ENCODE peak calls at places on chromosome 7, in nine cellular contexts. W, E, L, P, K, C, J, F and T are unnamed samples.
A peak's percentile ranks its signal among the peaks of the same experiment; 100 is the strongest.

GRCh38 chr7:139566075-139566474 is 42.6 kb downstream of the CLEC2L start:
- DNase-seq in K (no peak), L (no peak), F (no peak), P (no peak), W (no peak), J (no peak), E (no peak), C (no peak), T (no peak)

GRCh38 chr7:149248777-149249176 is 9.3 kb downstream of the ZNF212 start:
- DNase-seq in L (no peak), E (no peak), P (no peak), C (no peak), F (no peak), W (no peak), K (no peak), J (no peak), T (no peak)

GRCh38 chr7:84194484-84195260 is at the start of gene SEMA3A:
- DNase-seq in E (no peak), J (peak; percentile 83), F (no peak), K (peak; percentile 44), L (no peak), P (peak; percentile 49), W (no peak), C (peak; percentile 17), T (peak; percentile 17)

GRCh38 chr7:100966542-100967291 is 2.6 kb upstream of the MUC12 start:
- DNase-seq in W (no peak), J (no peak), P (no peak), E (no peak), L (no peak), C (no peak), K (no peak), F (peak; percentile 42), T (no peak)

GRCh38 chr7:12111461-12112405 is 99.4 kb upstream of the TMEM106B start:
- DNase-seq in C (no peak), F (peak; percentile 22), K (no peak), P (no peak), W (no peak), J (peak; percentile 53), L (no peak), E (no peak), T (no peak)

GRCh38 chr7:36784991-36785940 is 61.0 kb upstream of the AOAH start:
- DNase-seq in J (peak; percentile 28), E (peak; percentile 55), F (no peak), W (peak; percentile 25), P (peak; percentile 9), C (peak; percentile 50), K (no peak), L (peak; percentile 42), T (peak; percentile 23)

GRCh38 chr7:22109761-22110160 is 164.1 kb upstream of the CDCA7L start:
- DNase-seq in E (peak; percentile 35), K (no peak), J (peak; percentile 60), L (no peak), P (no peak), W (no peak), F (peak; percentile 41), C (no peak), T (no peak)

GRCh38 chr7:28502408-28502807 is 90.1 kb downstream of the CREB5 start:
- DNase-seq in J (no peak), C (no peak), F (no peak), L (no peak), P (no peak), E (no peak), W (no peak), K (no peak), T (no peak)

GRCh38 chr7:152076324-152076821 is 50.9 kb downstream of the GALNT11 start:
- DNase-seq in L (no peak), F (peak; percentile 44), E (peak; percentile 26), J (peak; percentile 16), K (no peak), W (no peak), P (peak; percentile 12), C (no peak), T (no peak)

GRCh38 chr7:112630565-112630964 is 149.8 kb downstream of the LSMEM1 start:
- DNase-seq in E (no peak), F (no peak), K (no peak), W (no peak), J (peak; percentile 78), P (no peak), C (no peak), L (no peak), T (no peak)

GRCh38 chr7:51069411-51070083 is 247.1 kb downstream of the COBL start:
- DNase-seq in F (no peak), W (no peak), P (peak; percentile 52), E (no peak), L (no peak), K (no peak), C (no peak), J (no peak), T (no peak)

GRCh38 chr7:120272261-120272895 is 597 bp upstream of the KCND2 start:
- DNase-seq in F (no peak), P (peak; percentile 56), J (peak; percentile 70), C (no peak), K (peak; percentile 37), W (no peak), L (no peak), E (peak; percentile 71), T (peak; percentile 79)

GRCh38 chr7:101804087-101804631 is 13.3 kb upstream of the CUX1 start:
- DNase-seq in F (no peak), K (no peak), C (no peak), L (no peak), E (no peak), J (no peak), P (no peak), W (no peak), T (no peak)

GRCh38 chr7:100130608-100131453 is 4.1 kb downstream of the MBLAC1 start:
- DNase-seq in C (peak; percentile 71), F (peak; percentile 87), W (peak; percentile 75), J (peak; percentile 56), E (peak; percentile 81), L (no peak), P (no peak), K (peak; percentile 92), T (peak; percentile 83)

GRCh38 chr7:156585025-156585648 is 55.4 kb upstream of the RNF32 start:
- DNase-seq in L (no peak), K (no peak), J (no peak), F (no peak), W (no peak), E (no peak), C (no peak), P (no peak), T (no peak)

GRCh38 chr7:156580036-156580435 is 60.5 kb upstream of the RNF32 start:
- DNase-seq in F (no peak), E (no peak), K (no peak), L (no peak), J (no peak), W (no peak), P (no peak), C (no peak), T (no peak)

GRCh38 chr7:156585926-156586325 is 54.6 kb upstream of the RNF32 start:
- DNase-seq in P (no peak), F (no peak), E (no peak), W (no peak), L (no peak), J (no peak), K (no peak), C (no peak), T (no peak)

GRCh38 chr7:156579566-156579965 is 61.0 kb upstream of the RNF32 start:
- DNase-seq in L (no peak), F (no peak), W (no peak), K (no peak), C (no peak), E (no peak), P (no peak), J (no peak), T (no peak)

GRCh38 chr7:156582591-156583123 is 57.9 kb upstream of the RNF32 start:
- DNase-seq in P (no peak), E (no peak), C (no peak), W (no peak), K (no peak), J (no peak), F (no peak), L (no peak), T (no peak)
- TF ChIP-seq CTCF in P (no peak), E (no peak), C (no peak), W (no peak), K (no peak), J (no peak), F (no peak), L (no peak), T (peak; percentile 5)

DNA sequence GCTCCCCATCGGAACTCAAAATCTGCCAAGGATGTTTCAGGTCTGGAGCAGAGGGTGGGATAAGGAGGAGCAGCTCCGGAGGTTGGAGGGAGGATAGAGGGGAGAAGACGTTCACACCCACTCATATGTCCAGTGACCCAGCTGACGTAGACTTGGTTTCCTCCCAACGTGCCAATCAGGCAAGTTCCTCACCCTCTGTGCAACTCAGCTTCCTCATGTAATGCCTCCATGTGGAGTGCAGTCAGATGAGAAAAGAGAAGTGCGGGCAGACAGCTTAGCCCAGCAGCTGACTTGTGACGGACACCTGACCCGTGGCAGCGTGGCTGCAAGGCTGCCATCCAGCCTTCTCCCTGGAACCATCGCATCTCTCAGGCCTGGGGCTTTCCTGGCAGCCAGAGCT is 86.8 kb downstream of the NPTX2 start:
- DNase-seq in P (no peak), J (no peak), K (no peak), C (no peak), L (no peak), W (no peak), E (no peak), F (no peak), T (no peak)
- TF ChIP-seq CTCF in P (no peak), J (no peak), K (no peak), C (no peak), L (no peak), W (no peak), E (no peak), F (no peak), T (no peak)

DNA sequence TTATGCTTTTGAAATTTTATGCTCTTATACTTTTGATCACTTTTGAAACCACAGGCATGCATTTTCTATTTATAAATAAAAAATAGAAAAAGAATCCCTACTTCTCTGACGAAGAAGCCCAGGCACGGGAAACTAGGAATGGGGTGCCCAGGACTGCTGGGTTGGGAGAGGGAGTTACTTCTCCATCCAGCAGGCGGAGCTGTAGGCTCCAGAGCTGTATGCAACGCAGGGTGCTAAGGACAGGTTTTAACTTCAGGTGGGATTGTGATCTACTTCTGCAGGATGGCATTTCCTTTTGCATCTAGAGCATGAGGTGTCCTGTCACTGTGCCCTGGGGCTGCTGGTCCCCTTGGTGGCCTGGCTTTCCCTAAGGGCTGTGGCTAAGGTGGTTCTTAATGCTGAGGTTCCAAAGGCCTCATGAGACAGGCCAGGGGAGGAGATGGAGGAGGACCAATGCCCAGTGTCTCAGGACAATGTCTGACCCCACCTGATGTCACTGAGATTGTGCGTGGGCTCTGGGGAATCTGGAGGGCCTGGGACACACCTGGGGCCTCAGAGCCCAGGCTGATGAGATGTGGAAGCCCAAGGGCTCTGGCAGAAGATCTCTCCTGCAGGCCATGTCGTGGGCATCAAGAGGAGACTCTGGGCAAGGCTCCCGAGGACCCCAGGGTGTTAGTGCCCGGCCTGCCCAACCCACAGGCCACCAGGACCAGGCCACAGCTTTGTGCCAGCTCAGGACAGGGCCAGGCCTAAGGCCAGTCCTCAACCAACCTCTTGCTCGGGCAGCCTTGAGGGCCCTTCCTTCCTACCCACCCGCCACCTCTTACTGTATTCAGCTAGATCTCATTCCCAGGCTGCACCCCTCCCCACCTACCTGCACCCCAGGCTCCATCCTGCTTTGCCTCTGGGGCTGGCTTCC is 507 bp downstream of the CCDC201 start:
- DNase-seq in F (no peak), K (no peak), L (no peak), W (no peak), C (no peak), E (no peak), J (no peak), P (no peak), T (no peak)
- TF ChIP-seq CTCF in F (no peak), K (peak; percentile 26), L (no peak), W (no peak), C (peak; percentile 41), E (peak; percentile 54), J (peak; percentile 74), P (peak; percentile 19), T (peak; percentile 64)

GRCh38 chr7:74656911-74657691 is 417 bp upstream of the GTF2I start:
- DNase-seq in F (peak; percentile 99), C (peak; percentile 99), K (peak; percentile 98), L (peak; percentile 90), E (peak; percentile 93), J (peak; percentile 97), W (peak; percentile 99), P (peak; percentile 90), T (peak; percentile 96)
- TF ChIP-seq CTCF in F (no peak), C (peak; percentile 60), K (no peak), L (peak; percentile 24), E (no peak), J (no peak), W (peak; percentile 14), P (no peak), T (peak; percentile 16)